ENCODE peak calls at places on chromosomes 12 and 14, in ten cellular contexts. D is HFF-Myc, R is GM04504, P is GM04503, W is ELR, F is left ventricle myocardium superior, U is AG08395, H is uterus, Q is kidney tubule cell, T is aorta. I is an unnamed sample.

GRCh38 chr12:50786498-50787231 is 22.8 kb downstream of the ATF1 start:
- DNase-seq in D (peak), R (peak), P (peak), W (peak), F (no peak), U (peak), H (no peak), Q (peak), T (no peak), I (no peak)

GRCh38 chr14:35420036-35420811 is 15.7 kb upstream of the NFKBIA start:
- DNase-seq in D (peak), R (peak), P (peak), W (peak), F (no peak), U (peak), H (no peak), Q (peak), T (no peak), I (no peak)

GRCh38 chr14:20714593-20715250 is 26.2 kb downstream of the ANG start:
- DNase-seq in D (no peak), R (no peak), P (no peak), W (no peak), F (peak), U (no peak), H (peak), Q (peak), T (peak), I (peak)

GRCh38 chr12:47812797-47813490 is 6.8 kb downstream of the HDAC7 start:
- DNase-seq in D (no peak), R (peak), P (no peak), W (peak), F (peak), U (peak), H (peak), Q (peak), T (peak), I (peak)

GRCh38 chr14:70000601-70001000 is 121.4 kb downstream of the SMOC1 start:
- DNase-seq in D (no peak), R (no peak), P (no peak), W (peak), F (no peak), U (no peak), H (no peak), Q (peak), T (no peak), I (no peak)

GRCh38 chr12:16610006-16610520 is 4.1 kb upstream of the LMO3 start:
- DNase-seq in D (no peak), R (no peak), P (no peak), W (no peak), F (no peak), U (no peak), H (no peak), Q (no peak), T (no peak), I (no peak)

GRCh38 chr12:50086148-50086547 is 1.0 kb downstream of the SMARCD1 start:
- DNase-seq in D (no peak), R (no peak), P (no peak), W (no peak), F (no peak), U (no peak), H (no peak), Q (no peak), T (peak), I (no peak)

GRCh38 chr12:110073049-110073831 is 24.9 kb upstream of the C12orf76 start:
- DNase-seq in D (no peak), R (no peak), P (no peak), W (peak), F (peak), U (peak), H (no peak), Q (no peak), T (peak), I (peak)

GRCh38 chr14:52060080-52060479 is 8.8 kb downstream of the NID2 start:
- DNase-seq in D (no peak), R (no peak), P (no peak), W (no peak), F (peak), U (no peak), H (peak), Q (no peak), T (no peak), I (no peak)

GRCh38 chr14:103546651-103547454 is 15.6 kb downstream of the BAG5 start:
- DNase-seq in D (no peak), R (no peak), P (no peak), W (peak), F (peak), U (peak), H (peak), Q (peak), T (peak), I (peak)

GRCh38 chr12:121767525-121768016 is 25.9 kb downstream of the RHOF start:
- DNase-seq in D (no peak), R (peak), P (peak), W (no peak), F (peak), U (peak), H (peak), Q (peak), T (peak), I (peak)

GRCh38 chr12:124259168-124260066 is 35.5 kb upstream of the RFLNA start:
- DNase-seq in D (no peak), R (no peak), P (no peak), W (peak), F (no peak), U (no peak), H (no peak), Q (no peak), T (no peak), I (no peak)

GRCh38 chr12:3218150-3218845 is 141.1 kb downstream of the TSPAN9 start:
- DNase-seq in D (no peak), R (peak), P (no peak), W (peak), F (peak), U (peak), H (peak), Q (peak), T (peak), I (peak)

GRCh38 chr12:46177020-46177419 is 91.8 kb downstream of the SLC38A1 start:
- DNase-seq in D (no peak), R (no peak), P (no peak), W (no peak), F (no peak), U (no peak), H (no peak), Q (no peak), T (no peak), I (no peak)

GRCh38 chr14:81427348-81428058 is 27.4 kb upstream of the STON2 start:
- DNase-seq in D (no peak), R (no peak), P (no peak), W (no peak), F (no peak), U (no peak), H (no peak), Q (peak), T (peak), I (peak)

GRCh38 chr12:89038831-89039509 is 313.3 kb downstream of the DUSP6 start:
- DNase-seq in D (no peak), R (no peak), P (no peak), W (no peak), F (no peak), U (no peak), H (no peak), Q (no peak), T (no peak), I (no peak)

GRCh38 chr12:93741741-93742085 is 64.5 kb downstream of the CRADD start:
- DNase-seq in D (no peak), R (no peak), P (peak), W (peak), F (no peak), U (peak), H (no peak), Q (peak), T (no peak), I (no peak)

GRCh38 chr12:116539905-116540482 is 19.2 kb upstream of the MAP1LC3B2 start:
- DNase-seq in D (no peak), R (no peak), P (no peak), W (peak), F (peak), U (peak), H (peak), Q (peak), T (peak), I (peak)

GRCh38 chr12:53516758-53517455 is 9.6 kb upstream of the NPFF start:
- DNase-seq in D (no peak), R (no peak), P (no peak), W (no peak), F (no peak), U (no peak), H (no peak), Q (no peak), T (no peak), I (no peak)

GRCh38 chr14:59150990-59151389 is 37.5 kb upstream of the DAAM1 start:
- DNase-seq in D (no peak), R (no peak), P (no peak), W (no peak), F (no peak), U (no peak), H (no peak), Q (no peak), T (no peak), I (no peak)

GRCh38 chr12:106341086-106341879 is 16.3 kb upstream of the POLR3B start:
- DNase-seq in D (no peak), R (no peak), P (no peak), W (no peak), F (no peak), U (peak), H (no peak), Q (no peak), T (no peak), I (no peak)

GRCh38 chr14:104294628-104294982 is 156.2 kb downstream of the KIF26A start:
- DNase-seq in D (no peak), R (no peak), P (no peak), W (no peak), F (peak), U (no peak), H (no peak), Q (peak), T (peak), I (peak)

GRCh38 chr12:115794659-115795081 is 482.8 kb downstream of the MED13L start:
- DNase-seq in D (no peak), R (no peak), P (no peak), W (no peak), F (no peak), U (no peak), H (no peak), Q (no peak), T (no peak), I (no peak)

GRCh38 chr12:132806857-132807256 is 21.8 kb downstream of the GOLGA3 start:
- DNase-seq in D (no peak), R (no peak), P (no peak), W (no peak), F (no peak), U (no peak), H (no peak), Q (no peak), T (no peak), I (no peak)

I was measured in left ventricle myocardium inferior.